ENCODE peak calls at places on chromosomes 6 and 20, in eight cellular contexts. S is effector memory CD4-positive, alpha-beta T cell; D is neural progenitor cell; Z is right lobe of liver; M is A673; I is H9; X is hepatocyte; P is adipocyte. O is an unnamed sample. For H3K4me1, the result is how much of the 10 kb centered on the place peaks cover.

GRCh38 chr6:15501806-15502450 is 160.9 kb downstream of the DTNBP1 start:
- DNase-seq in X (peak), S (no peak), M (no peak), I (no peak), P (peak), D (no peak), Z (no peak), O (peak)

GRCh38 chr6:35804996-35805736 is at the start of gene LHFPL5:
- DNase-seq in Z (peak), P (peak), D (peak), I (peak), S (no peak), M (peak), X (peak), O (peak)

GRCh38 chr20:38225900-38226263 is 34.7 kb downstream of the KIAA1755 start:
- DNase-seq in X (no peak), Z (no peak), S (no peak), P (no peak), M (no peak), D (no peak), I (no peak), O (no peak)

GRCh38 chr6:2103644-2104523 is 141.5 kb downstream of the GMDS start:
- DNase-seq in D (no peak), S (no peak), Z (peak), P (peak), M (peak), I (no peak), X (peak), O (peak)

GRCh38 chr6:84854801-84855400 is 90.5 kb upstream of the TBX18 start:
- DNase-seq in M (no peak), I (no peak), P (no peak), Z (no peak), S (no peak), D (no peak), X (no peak), O (no peak)

GRCh38 chr20:9359561-9360308 is 154.7 kb upstream of the LAMP5 start:
- DNase-seq in I (peak), D (peak), Z (no peak), P (peak), S (no peak), X (peak), M (peak), O (peak)

GRCh38 chr6:37622639-37623038 is 75.0 kb downstream of the MDGA1 start:
- DNase-seq in I (no peak), M (no peak), D (no peak), Z (no peak), P (no peak), X (no peak), S (no peak), O (no peak)

GRCh38 chr6:36351152-36351571 is 14.5 kb upstream of the BNIP5 start:
- DNase-seq in D (no peak), I (no peak), P (no peak), Z (no peak), M (no peak), X (no peak), S (no peak), O (no peak)

GRCh38 chr6:89058627-89059026 is 21.9 kb upstream of the PNRC1 start:
- DNase-seq in I (no peak), Z (no peak), S (no peak), D (no peak), X (no peak), P (peak), M (no peak), O (no peak)

GRCh38 chr6:52500268-52501129 is 76.4 kb downstream of the TRAM2 start:
- DNase-seq in M (no peak), S (no peak), X (no peak), I (no peak), P (no peak), D (no peak), Z (no peak), O (peak)

GRCh38 chr6:98636941-98637340 is 197.4 kb upstream of the POU3F2 start:
- DNase-seq in S (no peak), D (peak), M (peak), P (no peak), X (no peak), I (no peak), Z (no peak), O (no peak)

GRCh38 chr6:129105035-129105434 is 222.1 kb downstream of the LAMA2 start:
- DNase-seq in Z (no peak), I (peak), P (peak), X (no peak), M (peak), D (peak), S (no peak), O (peak)

GRCh38 chr6:34657307-34657978 is 39.1 kb downstream of the ILRUN start:
- DNase-seq in S (no peak), M (peak), X (peak), D (no peak), P (peak), I (no peak), Z (no peak), O (no peak)

GRCh38 chr20:11686900-11687543 is 230.7 kb upstream of the BTBD3 start:
- DNase-seq in Z (peak), S (no peak), P (peak), X (peak), D (peak), I (peak), M (peak), O (peak)

GRCh38 chr6:149221774-149222070 is 95.8 kb upstream of the TAB2 start:
- DNase-seq in I (no peak), Z (no peak), D (no peak), S (no peak), X (no peak), P (no peak), M (no peak), O (no peak)

GRCh38 chr6:151044465-151045441 is 179.3 kb downstream of the MTHFD1L start:
- DNase-seq in D (peak), S (no peak), P (peak), M (peak), I (no peak), Z (peak), X (peak), O (no peak)

DNA sequence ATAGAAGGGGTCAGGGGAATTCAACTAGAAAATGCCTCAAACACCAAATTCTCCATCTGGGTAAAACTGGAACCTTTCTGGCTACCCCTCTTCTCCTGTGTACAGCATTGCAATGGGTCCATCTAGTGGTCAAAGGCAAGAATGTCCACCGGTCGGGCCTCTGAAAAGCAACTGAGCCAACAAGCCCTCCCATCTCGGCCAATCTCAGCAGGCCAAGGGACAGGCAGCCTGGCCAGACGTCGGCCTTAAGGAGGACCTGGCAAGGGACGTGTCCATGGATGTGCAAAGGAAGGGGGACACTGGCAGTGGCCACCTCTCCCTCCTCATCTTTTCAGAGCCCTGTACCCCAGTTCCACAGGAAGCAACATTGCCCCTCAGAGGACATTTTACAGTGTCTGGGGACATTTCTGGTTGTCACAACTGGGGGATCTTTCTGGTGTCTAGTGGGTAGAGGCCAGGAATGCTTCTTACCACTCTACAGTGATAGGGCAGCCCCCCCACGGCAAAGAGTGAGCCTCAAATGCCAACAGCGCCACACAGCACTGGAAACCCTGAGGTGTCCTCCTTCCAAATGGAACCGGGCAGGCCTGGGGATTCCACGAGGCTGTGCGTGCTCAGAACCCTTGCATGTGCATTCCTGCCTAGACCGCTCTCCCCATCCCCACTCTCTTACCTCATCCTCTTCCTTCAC is 99.8 kb upstream of the FOXA2 start:
- DNase-seq in M (peak), D (peak), P (peak), I (peak), X (peak), Z (peak), S (no peak), O (peak)
- H3K4me1 ChIP-seq in M (under half), D (under half), P (under half), I (under half), X (under half), Z (under half), S (under half), O (under half)

DNA sequence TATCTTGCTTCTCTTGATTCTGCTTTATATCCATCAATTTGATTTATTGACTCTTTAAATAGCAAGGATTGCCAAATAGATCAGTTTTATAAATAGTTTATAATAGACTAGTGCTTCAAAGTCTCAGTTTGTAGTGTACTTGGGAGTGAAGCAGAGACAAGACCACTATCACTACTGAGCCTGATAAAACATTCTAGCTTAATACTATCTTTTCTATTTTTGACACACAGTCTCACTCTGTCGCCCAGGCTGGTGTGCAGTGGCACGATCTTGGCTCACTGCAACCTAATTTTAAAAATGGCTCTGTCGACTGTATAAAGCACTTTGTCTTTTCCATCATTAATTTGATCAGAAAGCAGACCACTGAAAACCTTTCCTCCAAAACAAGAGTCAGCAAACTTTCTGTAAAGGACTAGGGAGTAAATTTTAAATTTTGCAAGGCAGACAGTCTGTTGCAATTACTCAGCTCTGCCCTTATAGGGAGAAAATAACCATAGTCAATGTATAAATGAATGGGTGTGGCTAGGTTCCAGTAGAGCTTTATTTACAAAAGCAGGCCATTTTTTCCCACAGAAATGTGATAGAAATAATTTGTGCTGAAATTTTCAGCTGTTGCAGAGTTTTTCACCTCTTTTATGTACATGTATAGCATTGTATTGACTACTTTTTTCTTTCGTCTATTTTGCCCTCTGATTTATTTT is 7.5 kb downstream of the AMD1 start:
- DNase-seq in S (no peak), I (no peak), M (no peak), X (no peak), Z (no peak), D (no peak), P (peak), O (no peak)
- H3K4me1 ChIP-seq in S (half or more), I (under half), M (half or more), X (under half), Z (under half), D (under half), P (half or more), O (under half)

GRCh38 chr20:17969276-17969883 is 562 bp downstream of the MGME1 start:
- DNase-seq in I (no peak), S (peak), X (peak), D (peak), P (peak), Z (peak), M (peak), O (no peak)

GRCh38 chr20:17972121-17972520 is 3.3 kb downstream of the MGME1 start:
- DNase-seq in X (no peak), P (no peak), M (no peak), D (no peak), I (no peak), S (no peak), Z (no peak), O (no peak)

GRCh38 chr20:17968366-17969275 is at the start of the genes MGME1 and SNX5:
- DNase-seq in M (peak), X (peak), S (peak), D (peak), P (peak), I (peak), Z (peak), O (peak)

GRCh38 chr20:17969884-17970409 is 1.1 kb downstream of the MGME1 start:
- DNase-seq in X (peak), Z (peak), I (no peak), D (peak), P (peak), M (no peak), S (peak), O (peak)

DNA sequence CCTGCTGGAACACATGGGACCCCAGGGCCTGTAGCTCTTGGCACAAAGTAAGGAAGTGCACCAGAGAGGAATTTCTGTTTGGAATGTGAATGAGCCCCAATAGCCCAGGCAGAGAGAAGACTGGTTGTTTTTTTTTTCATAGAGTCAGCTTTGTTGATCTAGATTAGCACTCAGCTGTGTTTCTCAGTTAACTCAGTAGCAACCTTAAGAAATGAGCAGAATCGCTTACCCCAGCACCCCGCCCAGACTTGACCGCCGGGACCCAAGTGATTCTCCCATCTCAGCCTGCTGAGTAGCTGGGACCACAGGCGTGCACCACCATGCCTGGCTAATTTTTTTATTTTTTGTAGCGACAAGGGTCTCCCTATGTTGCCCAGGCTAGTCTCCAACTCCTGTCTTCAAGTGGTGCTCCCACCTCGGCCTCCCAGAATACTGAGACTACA is 2.8 kb downstream of the MGME1 start:
- DNase-seq in I (no peak), P (peak), M (no peak), S (no peak), X (no peak), Z (no peak), D (peak), O (no peak)
- H3K4me1 ChIP-seq in I (under half), P (under half), M (under half), S (under half), X (under half), Z (under half), D (under half), O (under half)

GRCh38 chr6:43271103-43271815 is 26.8 kb upstream of the SLC22A7 start:
- DNase-seq in P (no peak), X (no peak), D (no peak), Z (no peak), I (no peak), M (no peak), S (no peak), O (peak)
- H3K4me1 ChIP-seq in P (under half), X (half or more), D (under half), Z (under half), I (under half), M (under half), S (under half), O (under half)

DNA sequence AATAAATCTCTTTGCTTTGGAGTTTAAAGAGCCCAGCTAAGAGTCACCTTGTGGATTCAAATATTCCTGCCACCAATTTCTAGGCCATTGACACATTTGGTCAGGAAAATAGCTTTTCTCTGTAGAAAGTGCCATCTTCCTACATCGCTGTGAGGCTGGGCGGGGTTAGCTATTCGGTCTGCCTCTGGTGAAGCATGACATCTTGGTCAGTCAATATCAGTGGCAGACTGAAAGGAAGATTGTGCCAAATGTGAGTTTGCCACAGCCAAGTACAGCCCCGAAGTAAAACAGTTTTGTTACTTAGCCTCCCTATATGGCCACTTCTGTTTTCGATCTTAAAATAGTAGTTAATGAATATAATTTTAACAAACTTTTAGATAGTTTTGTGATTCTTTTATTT is 65.5 kb upstream of the FABP7 start:
- DNase-seq in S (no peak), P (no peak), M (no peak), I (no peak), Z (no peak), D (no peak), X (no peak), O (no peak)
- H3K4me1 ChIP-seq in S (under half), P (under half), M (under half), I (under half), Z (under half), D (half or more), X (under half), O (under half)

DNA sequence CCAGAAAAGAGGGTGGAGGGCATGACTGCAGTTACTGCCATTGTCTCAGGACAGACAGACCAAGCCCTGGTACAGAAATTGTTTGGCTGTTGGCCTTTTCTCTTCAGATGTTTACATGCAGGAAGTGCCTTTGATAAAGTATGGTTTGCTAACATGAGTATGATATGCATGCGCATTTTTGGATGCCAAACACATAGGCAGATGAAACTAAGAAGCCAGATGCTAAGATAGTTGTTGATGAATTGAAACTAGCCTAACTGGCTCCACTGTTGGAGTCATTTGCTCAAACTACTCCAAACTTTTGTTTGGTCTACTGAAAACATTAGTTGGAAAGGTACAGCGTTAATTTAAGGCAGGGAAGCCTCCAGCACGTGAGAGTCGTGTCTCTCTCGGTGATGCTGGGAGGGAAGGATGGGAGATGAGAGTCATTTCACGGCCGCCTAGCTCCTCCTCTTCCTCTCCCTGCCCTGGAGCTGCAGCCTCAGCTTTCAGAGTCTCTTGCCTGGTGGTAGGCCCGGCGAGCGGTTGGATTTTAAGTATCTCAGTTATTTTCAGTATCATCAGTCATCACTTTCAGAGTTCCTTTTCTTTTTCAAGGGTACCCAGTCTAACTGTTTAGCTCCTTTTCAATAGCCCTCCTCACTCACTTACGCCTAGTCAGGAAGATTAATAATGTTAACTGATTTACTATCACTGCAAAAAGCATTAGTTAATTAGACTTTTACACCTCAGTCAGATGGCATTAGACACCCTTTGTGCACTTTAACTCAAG is 29.8 kb downstream of the RREB1 start:
- DNase-seq in I (peak), X (no peak), P (no peak), Z (peak), M (peak), D (peak), S (peak), O (peak)
- H3K4me1 ChIP-seq in I (under half), X (under half), P (under half), Z (under half), M (under half), D (under half), S (under half), O (under half)

DNA sequence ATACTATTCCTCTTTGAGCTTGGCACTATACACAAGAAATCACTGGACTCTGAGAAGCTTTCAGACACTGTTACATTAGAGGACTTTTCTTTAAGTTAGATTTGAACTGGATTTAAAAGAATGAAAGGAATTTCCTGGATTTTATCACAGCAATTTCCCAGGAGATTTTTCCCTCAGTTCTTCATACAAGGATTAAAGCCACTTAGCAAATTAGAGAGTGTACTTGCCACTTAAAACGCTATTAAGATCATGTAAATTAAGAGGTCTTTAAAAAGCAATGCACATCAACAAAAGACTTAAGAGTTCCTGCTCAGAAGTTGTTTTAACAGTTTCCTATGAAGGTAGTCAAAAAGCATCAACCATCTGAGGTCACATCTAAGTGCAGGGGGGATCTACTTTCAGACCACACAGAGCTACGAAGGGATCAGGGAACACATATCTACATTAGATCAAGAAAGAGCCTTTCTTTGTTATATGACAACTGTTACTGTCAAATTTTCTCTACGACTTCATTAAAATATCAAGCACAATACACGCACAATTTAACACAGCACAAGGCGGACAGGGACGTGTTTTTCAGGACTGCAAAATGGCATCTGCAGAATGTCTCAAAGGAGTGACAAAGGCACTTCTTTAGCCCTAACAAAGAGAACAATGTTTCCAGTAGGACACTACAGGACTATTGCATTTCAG is 65.8 kb downstream of the EPB41L2 start:
- DNase-seq in S (no peak), I (no peak), P (peak), Z (no peak), M (peak), D (peak), X (no peak), O (no peak)
- H3K4me1 ChIP-seq in S (under half), I (under half), P (under half), Z (under half), M (under half), D (under half), X (half or more), O (under half)

O was measured in right cardiac atrium.